ENCODE peak calls at places on chromosomes 6 and 20, in seven cellular contexts. Z is esophagus squamous epithelium, W is heart right ventricle, O is suprapubic skin, C is right atrium auricular region, N is MCF 10A, B is spleen. M is an unnamed sample.

GRCh38 chr20:63056236-63057132 is 49.7 kb upstream of the BHLHE23 start:
- DNase-seq in B (peak; percentile 82), N (peak; percentile 11), O (peak; percentile 75), W (no peak), Z (no peak), C (no peak), M (no peak)

GRCh38 chr6:107444277-107444676 is 15.1 kb downstream of the PDSS2 start:
- DNase-seq in Z (no peak), W (no peak), O (no peak), C (no peak), B (no peak), N (no peak), M (no peak)

GRCh38 chr6:150770631-150771030 is 94.9 kb upstream of the MTHFD1L start:
- DNase-seq in B (no peak), Z (no peak), N (peak; percentile 5), C (no peak), W (no peak), O (no peak), M (no peak)

GRCh38 chr6:144416773-144417172 is 131.6 kb downstream of the UTRN start:
- DNase-seq in Z (no peak), C (no peak), N (no peak), B (no peak), W (no peak), O (no peak), M (no peak)

GRCh38 chr20:47854687-47855212 is 69.5 kb upstream of the SULF2 start:
- DNase-seq in W (no peak), C (no peak), B (no peak), O (no peak), Z (no peak), N (peak; percentile 76), M (no peak)

GRCh38 chr6:53119772-53120409 is 28.8 kb downstream of the GCM1 start:
- DNase-seq in Z (no peak), B (no peak), N (peak; percentile 55), C (no peak), O (no peak), W (no peak), M (no peak)

GRCh38 chr6:11615214-11615602 is 77.7 kb downstream of the TMEM170B start:
- DNase-seq in B (no peak), N (no peak), O (peak; percentile 16), Z (no peak), W (no peak), C (no peak), M (no peak)

GRCh38 chr6:140346461-140346860 is 972.0 kb upstream of the CITED2 start:
- DNase-seq in C (no peak), Z (no peak), O (no peak), W (no peak), N (peak; percentile 45), B (no peak), M (no peak)

GRCh38 chr6:10481101-10481500 is 40.0 kb upstream of the GCNT2 start:
- DNase-seq in B (no peak), C (no peak), N (no peak), Z (no peak), W (no peak), O (no peak), M (no peak)

GRCh38 chr6:89058627-89059026 is 21.9 kb upstream of the PNRC1 start:
- DNase-seq in Z (no peak), W (no peak), O (no peak), C (no peak), N (no peak), B (no peak), M (no peak)

GRCh38 chr6:115914098-115914497 is 146.6 kb downstream of the FRK start:
- DNase-seq in Z (no peak), B (no peak), O (no peak), W (no peak), N (peak; percentile 9), C (no peak), M (no peak)

GRCh38 chr20:60057866-60058807 is 99.9 kb downstream of the CDH26 start:
- DNase-seq in B (peak; percentile 89), O (no peak), C (peak; percentile 67), Z (no peak), W (peak; percentile 28), N (no peak), M (no peak)

GRCh38 chr6:159043236-159043635 is 1.6 kb downstream of the TAGAP start:
- DNase-seq in B (no peak), Z (no peak), O (no peak), N (no peak), W (no peak), C (no peak), M (no peak)

GRCh38 chr6:26270121-26270861 is 94.7 kb upstream of the BTN3A2 start:
- DNase-seq in W (no peak), N (peak; percentile 32), Z (no peak), C (no peak), B (no peak), O (no peak), M (no peak)

GRCh38 chr20:63218701-63219446 is 2.9 kb upstream of the YTHDF1 start:
- DNase-seq in B (no peak), O (no peak), N (no peak), Z (no peak), W (no peak), C (no peak), M (no peak)

GRCh38 chr6:136947037-136947436 is 24.9 kb downstream of the SLC35D3 start:
- DNase-seq in O (no peak), C (no peak), W (no peak), N (no peak), B (no peak), Z (no peak), M (no peak)

GRCh38 chr20:10511166-10511506 is 76.0 kb downstream of the SLX4IP start:
- DNase-seq in Z (no peak), O (no peak), W (no peak), N (no peak), C (no peak), B (no peak), M (no peak)

GRCh38 chr6:100078509-100078908 is 84.5 kb upstream of the MCHR2 start:
- DNase-seq in O (no peak), B (no peak), N (peak; percentile 77), Z (no peak), W (no peak), C (no peak), M (no peak)
- TF ChIP-seq CTCF in O (no peak), B (no peak), N (peak; percentile 41), Z (no peak), W (no peak), C (no peak), M (no peak)

DNA sequence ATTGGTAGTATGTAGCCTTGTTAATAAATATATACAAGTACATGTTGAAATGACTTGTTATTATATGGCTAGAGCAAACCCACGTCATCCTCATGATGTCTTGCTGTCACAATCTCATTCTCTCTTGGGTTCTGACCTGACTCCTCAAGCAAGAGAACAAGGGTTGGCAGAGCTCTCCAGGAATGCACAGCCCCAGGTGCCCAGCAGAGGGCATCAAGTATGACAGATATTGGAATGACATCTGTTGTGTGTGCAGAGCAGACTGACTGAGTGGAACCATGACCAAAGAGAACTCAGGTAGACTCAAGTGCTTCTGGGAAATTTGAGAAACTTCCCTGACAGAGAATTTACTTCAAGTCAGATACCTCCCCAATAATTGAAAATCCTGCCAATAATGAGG is 90.6 kb downstream of the PAX1 start:
- DNase-seq in B (no peak), N (peak; percentile 0), Z (no peak), W (no peak), O (no peak), C (no peak), M (no peak)
- TF ChIP-seq CTCF in B (no peak), N (peak; percentile 21), Z (no peak), W (no peak), O (no peak), C (no peak), M (no peak)

GRCh38 chr6:106321940-106322339 is 3.6 kb downstream of the ATG5 start:
- DNase-seq in B (no peak), N (no peak), C (no peak), Z (no peak), O (no peak), W (no peak), M (no peak)

GRCh38 chr6:106324726-106325335 is 729 bp downstream of the ATG5 start:
- DNase-seq in N (peak; percentile 22), O (no peak), Z (no peak), W (no peak), B (no peak), C (no peak), M (no peak)

DNA sequence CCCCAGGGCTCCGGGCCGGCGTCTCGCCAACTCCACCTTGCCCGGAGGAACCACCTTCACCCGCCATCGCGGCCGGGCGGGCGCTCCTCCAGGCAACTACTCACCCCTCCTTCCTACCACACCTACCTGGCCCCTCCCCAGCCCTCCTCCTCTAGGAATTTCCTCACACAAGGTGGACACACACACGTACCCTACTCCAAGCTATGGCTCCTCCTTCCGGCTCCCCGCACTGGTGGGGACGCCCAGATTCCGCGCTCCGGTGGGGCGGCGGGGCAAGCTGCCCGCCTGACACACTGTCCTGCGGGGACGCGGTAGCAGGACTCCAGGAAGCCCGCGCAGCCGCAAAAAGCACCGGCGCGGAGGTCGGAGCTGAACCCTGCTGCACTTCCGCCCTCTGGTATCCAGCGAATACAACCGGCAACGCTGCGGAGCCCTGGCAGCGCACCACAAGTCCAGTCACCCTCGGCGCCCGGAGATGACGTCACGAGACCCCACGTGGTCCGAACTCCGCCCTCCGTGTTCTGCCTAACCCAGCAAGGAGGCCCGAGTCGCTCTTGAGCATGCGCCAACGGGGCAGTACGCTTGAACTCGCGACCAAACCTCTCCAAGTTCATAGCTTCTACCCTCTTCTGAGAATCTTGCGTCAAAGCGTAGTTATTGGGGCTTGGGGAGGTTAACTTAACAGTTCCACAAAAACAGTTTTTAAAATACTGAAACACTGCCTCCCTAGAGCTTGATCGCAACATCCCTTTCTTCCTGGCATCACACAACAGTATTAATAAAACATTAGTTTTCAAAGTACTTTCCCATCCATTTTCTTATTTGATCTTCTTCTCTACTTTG is at the start of gene ATG5:
- DNase-seq in Z (peak; percentile 96), N (peak; percentile 98), W (peak; percentile 99), O (peak; percentile 100), C (peak; percentile 100), B (peak; percentile 100), M (peak; percentile 99)
- TF ChIP-seq CTCF in Z (peak; percentile 43), N (no peak), W (no peak), O (no peak), C (no peak), B (no peak), M (no peak)

GRCh38 chr20:18907353-18907752 is 93.8 kb downstream of the SCP2D1 start:
- DNase-seq in N (no peak), B (no peak), Z (no peak), C (no peak), O (no peak), W (no peak), M (no peak)

GRCh38 chr20:18902181-18902725 is 88.7 kb downstream of the SCP2D1 start:
- DNase-seq in Z (no peak), B (no peak), C (no peak), W (no peak), O (no peak), N (peak; percentile 14), M (no peak)

GRCh38 chr20:18906046-18906445 is 92.5 kb downstream of the SCP2D1 start:
- DNase-seq in Z (no peak), W (no peak), O (no peak), N (no peak), B (no peak), C (no peak), M (no peak)

GRCh38 chr20:18904192-18904591 is 90.6 kb downstream of the SCP2D1 start:
- DNase-seq in O (no peak), W (no peak), Z (no peak), B (no peak), N (no peak), C (no peak), M (no peak)

DNA sequence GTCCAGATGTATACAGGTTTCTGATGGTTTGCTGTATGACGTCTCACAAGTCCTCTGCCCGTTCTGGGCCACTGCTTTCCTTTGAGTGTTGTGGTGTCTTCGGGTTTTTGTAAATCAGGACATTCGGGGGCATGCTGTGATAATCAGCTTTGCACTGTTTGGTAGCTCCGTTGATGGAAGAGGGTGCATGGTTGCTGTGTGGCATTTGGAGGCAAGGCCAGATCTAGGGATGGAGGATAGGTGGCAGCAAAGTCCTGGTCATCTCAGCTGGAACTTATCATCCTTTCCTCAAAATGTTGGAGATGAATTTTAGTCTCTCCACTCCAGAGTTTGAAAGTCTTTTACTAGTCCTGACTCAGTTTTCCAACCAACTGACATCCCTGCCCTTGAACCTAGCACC is 91.0 kb downstream of the SCP2D1 start:
- DNase-seq in W (no peak), B (no peak), N (peak; percentile 34), C (no peak), Z (no peak), O (no peak), M (no peak)
- TF ChIP-seq CTCF in W (peak; percentile 50), B (no peak), N (no peak), C (peak; percentile 52), Z (no peak), O (no peak), M (no peak)

M was measured in omental fat pad.